ENCODE peak calls at places on chromosome 14, in eight cellular contexts. Z is thyroid gland, N is endothelial cell of umbilical vein, A is body of pancreas, H is IMR-90, Y is spleen, D is uterus, F is suprapubic skin. K is an unnamed sample.
A peak's percentile ranks its signal among the peaks of the same experiment; 100 is the strongest.

GRCh38 chr14:50607181-50607580 is 47.2 kb downstream of the ATL1 start:
- DNase-seq in D (no peak), F (no peak), Z (no peak), Y (no peak), H (peak; percentile 63), N (no peak), A (no peak), K (no peak)

GRCh38 chr14:42110167-42110566 is 503.5 kb downstream of the LRFN5 start:
- DNase-seq in N (no peak), F (no peak), H (peak; percentile 71), Y (no peak), A (no peak), Z (no peak), D (no peak), K (no peak)

GRCh38 chr14:90979451-90979850 is 81.0 kb downstream of the RPS6KA5 start:
- DNase-seq in F (no peak), N (no peak), A (no peak), H (no peak), Y (no peak), D (no peak), Z (no peak), K (no peak)

GRCh38 chr14:91388551-91388975 is 29.1 kb downstream of the CCDC88C start:
- DNase-seq in A (no peak), Y (no peak), D (no peak), H (peak; percentile 59), Z (no peak), F (no peak), N (no peak), K (peak; percentile 55)

GRCh38 chr14:97975960-97976359 is 1178.8 kb downstream of the VRK1 start:
- DNase-seq in H (no peak), N (no peak), Z (no peak), Y (no peak), F (no peak), D (no peak), A (no peak), K (no peak)

GRCh38 chr14:92560106-92560865 is 46.7 kb downstream of the RIN3 start:
- DNase-seq in Y (no peak), A (no peak), N (no peak), D (no peak), H (no peak), F (no peak), Z (no peak), K (no peak)

GRCh38 chr14:101858791-101859537 is 97.5 kb downstream of the PPP2R5C start:
- DNase-seq in Z (peak; percentile 82), H (no peak), A (no peak), N (no peak), D (no peak), Y (no peak), F (no peak), K (no peak)

GRCh38 chr14:103209054-103209453 is 85.8 kb downstream of the TNFAIP2 start:
- DNase-seq in H (no peak), Z (no peak), N (no peak), Y (no peak), F (no peak), A (no peak), D (no peak), K (no peak)

GRCh38 chr14:67004521-67004920 is 184.7 kb upstream of the GARIN2 start:
- DNase-seq in H (no peak), Z (no peak), F (no peak), D (no peak), A (no peak), Y (no peak), N (no peak), K (no peak)

GRCh38 chr14:70004791-70005190 is 125.6 kb downstream of the SMOC1 start:
- DNase-seq in A (no peak), N (no peak), Z (no peak), D (no peak), H (peak; percentile 44), F (no peak), Y (no peak), K (no peak)

GRCh38 chr14:68283378-68284123 is 464.0 kb downstream of the RAD51B start:
- DNase-seq in F (peak; percentile 66), H (no peak), Z (peak; percentile 28), N (no peak), A (no peak), D (no peak), Y (peak; percentile 94), K (peak; percentile 51)

GRCh38 chr14:96125536-96125935 is 79.1 kb upstream of the BDKRB2 start:
- DNase-seq in Z (peak; percentile 28), Y (no peak), H (no peak), A (no peak), F (no peak), D (no peak), N (no peak), K (no peak)

GRCh38 chr14:85296466-85297210 is 233.3 kb upstream of the FLRT2 start:
- DNase-seq in A (no peak), Z (no peak), D (no peak), H (peak; percentile 70), F (no peak), N (peak; percentile 67), Y (no peak), K (no peak)

GRCh38 chr14:103108749-103109207 is 14.3 kb downstream of the EXOC3L4 start:
- DNase-seq in D (peak; percentile 63), A (no peak), H (peak; percentile 73), F (no peak), Z (no peak), N (no peak), Y (no peak), K (peak; percentile 66)

GRCh38 chr14:30227871-30228270 is 300.2 kb upstream of the PRKD1 start:
- DNase-seq in D (peak; percentile 41), A (no peak), Y (no peak), H (peak; percentile 81), F (no peak), N (peak; percentile 75), Z (peak; percentile 56), K (no peak)

GRCh38 chr14:85531141-85531593 is 1.2 kb downstream of the FLRT2 start:
- DNase-seq in Z (peak; percentile 62), Y (peak; percentile 75), N (peak; percentile 88), A (peak; percentile 72), D (peak; percentile 35), H (peak; percentile 58), F (peak; percentile 78), K (no peak)

GRCh38 chr14:88473791-88474190 is 81.0 kb downstream of the PTPN21 start:
- DNase-seq in D (no peak), Y (no peak), F (no peak), Z (no peak), A (no peak), H (peak; percentile 38), N (no peak), K (no peak)

GRCh38 chr14:30655124-30655523 is 33.0 kb downstream of the SCFD1 start:
- DNase-seq in Y (no peak), Z (no peak), F (no peak), D (no peak), N (peak; percentile 5), H (peak; percentile 55), A (no peak), K (no peak)

GRCh38 chr14:68806526-68807147 is 13.8 kb upstream of the ZFP36L1 start:
- DNase-seq in D (no peak), N (no peak), A (peak; percentile 19), Z (peak; percentile 36), H (no peak), Y (peak; percentile 84), F (peak; percentile 57), K (no peak)

GRCh38 chr14:90829677-90830076 is 13.4 kb upstream of the TTC7B start:
- DNase-seq in H (no peak), F (no peak), D (no peak), A (no peak), N (no peak), Z (no peak), Y (peak; percentile 72), K (no peak)

GRCh38 chr14:67457782-67458181 is 30.7 kb downstream of the TMEM229B start:
- DNase-seq in A (peak; percentile 66), Z (peak; percentile 84), H (no peak), F (no peak), Y (no peak), N (no peak), D (no peak), K (no peak)

GRCh38 chr14:96056509-96057422 is 17.6 kb downstream of the C14orf132 start:
- DNase-seq in A (no peak), F (no peak), D (no peak), Y (peak; percentile 25), H (no peak), N (no peak), Z (no peak), K (no peak)

GRCh38 chr14:71726639-71727085 is 205.6 kb upstream of the RGS6 start:
- DNase-seq in N (no peak), A (no peak), D (peak; percentile 24), Y (no peak), Z (peak; percentile 25), H (no peak), F (no peak), K (no peak)

GRCh38 chr14:90645842-90646443 is 170.3 kb downstream of the TTC7B start:
- DNase-seq in N (peak; percentile 30), F (no peak), Y (no peak), A (no peak), Z (no peak), D (no peak), H (peak; percentile 60), K (no peak)

GRCh38 chr14:69041783-69042182 is 62.7 kb upstream of the ACTN1 start:
- DNase-seq in Y (no peak), F (no peak), A (no peak), N (no peak), D (no peak), H (no peak), Z (no peak), K (no peak)

GRCh38 chr14:55929136-55929535 is 189.1 kb upstream of the PELI2 start:
- DNase-seq in D (no peak), Y (no peak), F (no peak), A (no peak), H (no peak), N (no peak), Z (no peak), K (no peak)
- TF ChIP-seq POLR2A in D (no peak), Y (no peak), F (no peak), A (no peak), H (no peak), N (no peak), Z (no peak), K (no peak)

DNA sequence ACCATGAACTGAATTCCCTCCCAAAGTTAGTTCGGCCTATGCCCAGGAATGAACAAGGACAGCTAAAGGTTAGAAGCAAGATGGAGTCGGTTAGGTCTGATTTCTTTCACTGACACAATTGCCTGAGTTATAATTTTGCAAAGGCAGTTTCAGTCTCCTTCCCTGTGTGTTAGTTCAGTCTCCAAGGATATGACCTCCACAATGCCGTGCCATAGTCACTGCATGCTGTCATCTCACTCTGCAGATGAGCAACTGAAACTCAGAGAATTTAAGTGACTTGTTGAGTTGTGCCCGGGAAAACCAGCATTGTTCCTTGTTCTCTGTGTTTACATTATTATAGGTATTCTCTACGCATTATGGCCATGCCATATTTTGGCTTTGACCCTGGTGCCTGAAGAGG is 10.1 kb upstream of the SERPINA1 start:
- DNase-seq in F (no peak), Z (no peak), A (no peak), H (no peak), N (no peak), Y (no peak), D (no peak), K (no peak)
- H3K4me3 ChIP-seq in F (no peak overlapping the region), Z (no peak overlapping the region), A (no peak overlapping the region), H (no peak overlapping the region), N (no peak overlapping the region), Y (no peak overlapping the region), D (no peak overlapping the region), K (no peak overlapping the region)

GRCh38 chr14:100834441-100835277 is 8.7 kb downstream of the MEG3 start:
- DNase-seq in H (no peak), A (no peak), Y (peak; percentile 61), Z (no peak), D (no peak), N (no peak), F (no peak), K (no peak)
- H3K4me1 ChIP-seq in H (peaks cover 7% of the 10 kb centered on the region), A (no peaks in the 10 kb centered on the region), Y (no peaks in the 10 kb centered on the region), Z (no peaks in the 10 kb centered on the region), D (no peaks in the 10 kb centered on the region), N (no peaks in the 10 kb centered on the region), F (no peaks in the 10 kb centered on the region), K (no peaks in the 10 kb centered on the region)

GRCh38 chr14:24262821-24263733 is at the start of gene TGM1:
- DNase-seq in Y (no peak), Z (no peak), N (no peak), F (no peak), D (no peak), H (no peak), A (no peak), K (no peak)
- TF ChIP-seq POLR2A in Y (no peak), Z (no peak), N (no peak), F (no peak), D (no peak), H (no peak), A (no peak), K (no peak)

K was measured in transverse colon.